ENCODE peak calls at places on chromosomes 1 and 21, in nine cellular contexts. P is NCI-H2081; F is GM04503; X is brain microvascular endothelial cell; E is GM03348; T is T47D; B is stimulated activated CD4-positive, alpha-beta T cell treated with anti-CD3 and anti-CD28 coated beads, Interleukin-1b, Interleukin-23, amount 100 ng/mL, for 24 hours; N is activated CD8-positive, alpha-beta T cell treated with anti-CD3 and anti-CD28 coated beads, Interleukin-2, amount 10 ng/mL, durations not matched to agents 7 days and 5 days; V is ovary. O is an unnamed sample.
A peak's percentile ranks its signal among the peaks of the same experiment; 100 is the strongest.

GRCh38 chr1:208595745-208596144 is 351.6 kb upstream of the PLXNA2 start:
- DNase-seq in P (no peak), F (peak; percentile 72), X (peak; percentile 66), E (no peak), T (no peak), B (no peak), N (no peak), V (peak; percentile 27), O (peak; percentile 44)

GRCh38 chr21:44941567-44941966 is 1.7 kb downstream of the SLX9 start:
- DNase-seq in P (no peak), F (no peak), X (no peak), E (no peak), T (no peak), B (no peak), N (no peak), V (no peak), O (no peak)

GRCh38 chr1:202834771-202835547 is 24.2 kb downstream of the PCAT6 start:
- DNase-seq in P (no peak), F (no peak), X (no peak), E (no peak), T (no peak), B (no peak), N (peak; percentile 41), V (no peak), O (no peak)

GRCh38 chr21:35885942-35886541 is 174.3 kb downstream of the SETD4 start:
- DNase-seq in P (no peak), F (no peak), X (no peak), E (no peak), T (peak; percentile 25), B (no peak), N (no peak), V (no peak), O (no peak)

GRCh38 chr1:199847021-199847420 is 180.5 kb upstream of the NR5A2 start:
- DNase-seq in P (no peak), F (no peak), X (no peak), E (no peak), T (no peak), B (no peak), N (no peak), V (no peak), O (no peak)

GRCh38 chr1:234862360-234862943 is 252.5 kb upstream of the IRF2BP2 start:
- DNase-seq in P (no peak), F (no peak), X (no peak), E (no peak), T (no peak), B (no peak), N (no peak), V (no peak), O (no peak)

GRCh38 chr1:215082532-215083407 is at the start of gene KCNK2:
- DNase-seq in P (peak; percentile 61), F (no peak), X (no peak), E (peak; percentile 72), T (peak; percentile 62), B (no peak), N (no peak), V (peak; percentile 41), O (no peak)

GRCh38 chr1:43592051-43592665 is 57.8 kb upstream of the KDM4A start:
- DNase-seq in P (no peak), F (no peak), X (no peak), E (no peak), T (no peak), B (no peak), N (no peak), V (no peak), O (no peak)

GRCh38 chr1:2213576-2214505 is 14.3 kb upstream of the SKI start:
- DNase-seq in P (no peak), F (peak; percentile 65), X (peak; percentile 72), E (peak; percentile 86), T (no peak), B (no peak), N (no peak), V (peak; percentile 93), O (peak; percentile 88)

GRCh38 chr1:16989676-16990391 is 9.4 kb upstream of the MFAP2 start:
- DNase-seq in P (no peak), F (no peak), X (no peak), E (no peak), T (no peak), B (no peak), N (no peak), V (no peak), O (no peak)

GRCh38 chr1:226763741-226764264 is 24.7 kb upstream of the ITPKB start:
- DNase-seq in P (no peak), F (no peak), X (peak; percentile 95), E (peak; percentile 48), T (no peak), B (no peak), N (no peak), V (no peak), O (peak; percentile 90)

GRCh38 chr1:87084247-87084836 is 169.9 kb downstream of the HS2ST1 start:
- DNase-seq in P (no peak), F (no peak), X (no peak), E (peak; percentile 49), T (no peak), B (no peak), N (no peak), V (no peak), O (peak; percentile 59)

GRCh38 chr1:18977428-18977827 is 21.0 kb upstream of the IFFO2 start:
- DNase-seq in P (no peak), F (no peak), X (no peak), E (no peak), T (no peak), B (no peak), N (no peak), V (no peak), O (no peak)

GRCh38 chr1:165364432-165365133 is 8.1 kb upstream of the LMX1A start:
- DNase-seq in P (no peak), F (no peak), X (no peak), E (peak; percentile 63), T (no peak), B (no peak), N (no peak), V (peak; percentile 31), O (no peak)

GRCh38 chr21:39763282-39763970 is 18.4 kb downstream of the IGSF5 start:
- DNase-seq in P (no peak), F (no peak), X (no peak), E (no peak), T (no peak), B (no peak), N (no peak), V (peak; percentile 43), O (peak; percentile 48)

GRCh38 chr1:168605443-168605842 is 29.0 kb downstream of the XCL1 start:
- DNase-seq in P (no peak), F (no peak), X (no peak), E (no peak), T (no peak), B (no peak), N (no peak), V (no peak), O (no peak)

GRCh38 chr1:6800728-6801127 is 15.5 kb downstream of the CAMTA1 start:
- DNase-seq in P (no peak), F (no peak), X (no peak), E (peak; percentile 52), T (no peak), B (no peak), N (no peak), V (no peak), O (peak; percentile 28)

GRCh38 chr1:176118985-176119384 is 88.1 kb downstream of the COP1 start:
- DNase-seq in P (no peak), F (no peak), X (no peak), E (peak; percentile 7), T (no peak), B (no peak), N (no peak), V (no peak), O (no peak)

GRCh38 chr21:18908641-18909040 is 505.1 kb upstream of the TMPRSS15 start:
- DNase-seq in P (no peak), F (no peak), X (no peak), E (no peak), T (no peak), B (no peak), N (no peak), V (no peak), O (no peak)

GRCh38 chr1:163346326-163346870 is 24.6 kb downstream of the NUF2 start:
- DNase-seq in P (no peak), F (no peak), X (peak; percentile 14), E (no peak), T (no peak), B (no peak), N (no peak), V (no peak), O (no peak)

GRCh38 chr1:56819393-56819899 is at the start of gene FYB2:
- DNase-seq in P (no peak), F (no peak), X (no peak), E (no peak), T (no peak), B (no peak), N (no peak), V (no peak), O (peak; percentile 40)

GRCh38 chr1:110565565-110565964 is 40.6 kb downstream of the KCNA2 start:
- DNase-seq in P (no peak), F (no peak), X (no peak), E (no peak), T (no peak), B (no peak), N (no peak), V (no peak), O (no peak)

GRCh38 chr1:192984058-192984457 is 75.1 kb downstream of the UCHL5 start:
- DNase-seq in P (no peak), F (no peak), X (no peak), E (no peak), T (no peak), B (no peak), N (no peak), V (no peak), O (no peak)

GRCh38 chr1:241857131-241857530 is 9.1 kb downstream of the EXO1 start:
- DNase-seq in P (peak; percentile 7), F (no peak), X (no peak), E (peak; percentile 35), T (no peak), B (no peak), N (no peak), V (no peak), O (no peak)

GRCh38 chr1:14138135-14138506 is 438.1 kb downstream of the PRDM2 start:
- DNase-seq in P (no peak), F (no peak), X (no peak), E (no peak), T (no peak), B (no peak), N (no peak), V (no peak), O (no peak)

GRCh38 chr21:25126564-25126963 is 480.7 kb downstream of the MRPL39 start:
- DNase-seq in P (no peak), F (no peak), X (no peak), E (no peak), T (no peak), B (no peak), N (no peak), V (no peak), O (no peak)

GRCh38 chr1:110673197-110673701 is 1.5 kb downstream of the KCNA3 start:
- DNase-seq in P (no peak), F (no peak), X (no peak), E (no peak), T (no peak), B (no peak), N (peak; percentile 56), V (no peak), O (no peak)

GRCh38 chr1:15214507-15214906 is 32.5 kb upstream of the FHAD1 start:
- DNase-seq in P (no peak), F (peak; percentile 16), X (peak; percentile 70), E (peak; percentile 65), T (no peak), B (no peak), N (no peak), V (peak; percentile 83), O (peak; percentile 73)

GRCh38 chr1:200290010-200290685 is 119.7 kb downstream of the ZNF281 start:
- DNase-seq in P (no peak), F (no peak), X (peak; percentile 1), E (no peak), T (no peak), B (no peak), N (no peak), V (no peak), O (no peak)

GRCh38 chr1:91075233-91076135 is 53.6 kb upstream of the ZNF644 start:
- DNase-seq in P (no peak), F (no peak), X (no peak), E (no peak), T (no peak), B (no peak), N (no peak), V (no peak), O (no peak)

GRCh38 chr1:196598902-196599301 is 9.3 kb downstream of the KCNT2 start:
- DNase-seq in P (no peak), F (no peak), X (no peak), E (no peak), T (no peak), B (no peak), N (no peak), V (no peak), O (no peak)